ENCODE peak calls at places on chromosome 9, in six cellular contexts. Q, T, N, O, S and J are unnamed samples.

GRCh38 chr9:117779760-117780159 is 75.6 kb downstream of the TLR4 start:
- DNase-seq in Q (no peak), T (no peak), N (no peak), O (no peak), S (no peak), J (no peak)

GRCh38 chr9:119649205-119649604 is 280.0 kb upstream of the BRINP1 start:
- DNase-seq in Q (no peak), T (no peak), N (no peak), O (no peak), S (no peak), J (no peak)

GRCh38 chr9:76699966-76700365 is 64.3 kb upstream of the PCA3 start:
- DNase-seq in Q (no peak), T (no peak), N (no peak), O (peak; percentile 37), S (no peak), J (peak; percentile 84)

GRCh38 chr9:105969672-105970071 is 275.3 kb downstream of the TMEM38B start:
- DNase-seq in Q (no peak), T (no peak), N (no peak), O (no peak), S (no peak), J (no peak)

GRCh38 chr9:115192280-115192679 is 74.3 kb upstream of the TNC start:
- DNase-seq in Q (no peak), T (no peak), N (no peak), O (no peak), S (no peak), J (no peak)

GRCh38 chr9:35906923-35907699 is 1.1 kb downstream of the HRCT1 start:
- DNase-seq in Q (peak; percentile 85), T (no peak), N (peak; percentile 79), O (no peak), S (no peak), J (peak; percentile 85)

GRCh38 chr9:136533775-136534157 is 12.1 kb downstream of the NOTCH1 start:
- DNase-seq in Q (peak; percentile 65), T (no peak), N (no peak), O (no peak), S (no peak), J (peak; percentile 29)

GRCh38 chr9:105318729-105319513 is 74.5 kb downstream of the SLC44A1 start:
- DNase-seq in Q (no peak), T (no peak), N (no peak), O (no peak), S (no peak), J (no peak)

GRCh38 chr9:93944011-93944410 is 11.1 kb downstream of the BARX1 start:
- DNase-seq in Q (no peak), T (no peak), N (no peak), O (no peak), S (no peak), J (no peak)

GRCh38 chr9:136081826-136082495 is 13.1 kb downstream of the NACC2 start:
- DNase-seq in Q (no peak), T (no peak), N (no peak), O (no peak), S (no peak), J (no peak)

GRCh38 chr9:38062498-38063362 is 6.3 kb downstream of the SHB start:
- DNase-seq in Q (no peak), T (no peak), N (no peak), O (no peak), S (no peak), J (peak; percentile 78)

GRCh38 chr9:125447202-125447802 is 185.7 kb downstream of the GAPVD1 start:
- DNase-seq in Q (no peak), T (no peak), N (no peak), O (no peak), S (no peak), J (no peak)

GRCh38 chr9:94649100-94649855 is 10.0 kb upstream of the FBP1 start:
- DNase-seq in Q (peak; percentile 41), T (no peak), N (no peak), O (peak; percentile 70), S (no peak), J (peak; percentile 42)

GRCh38 chr9:115063058-115063850 is 54.7 kb downstream of the TNC start:
- DNase-seq in Q (no peak), T (no peak), N (no peak), O (peak; percentile 24), S (peak; percentile 5), J (peak; percentile 26)

GRCh38 chr9:108622467-108622866 is 233.3 kb downstream of the ACTL7B start:
- DNase-seq in Q (no peak), T (no peak), N (no peak), O (peak; percentile 73), S (no peak), J (peak; percentile 67)

GRCh38 chr9:110444911-110445310 is 107.2 kb upstream of the TXNDC8 start:
- DNase-seq in Q (no peak), T (no peak), N (no peak), O (peak; percentile 84), S (no peak), J (peak; percentile 81)

GRCh38 chr9:5579881-5580280 is 49.0 kb upstream of the RIC1 start:
- DNase-seq in Q (no peak), T (no peak), N (no peak), O (no peak), S (no peak), J (no peak)

GRCh38 chr9:21527579-21527978 is 45.5 kb upstream of the IFNE start:
- DNase-seq in Q (no peak), T (no peak), N (no peak), O (no peak), S (no peak), J (no peak)

GRCh38 chr9:4734150-4734549 is 6.9 kb downstream of the AK3 start:
- DNase-seq in Q (no peak), T (no peak), N (no peak), O (no peak), S (no peak), J (no peak)

GRCh38 chr9:6655036-6655435 is 9.5 kb upstream of the GLDC start:
- DNase-seq in Q (no peak), T (no peak), N (no peak), O (no peak), S (no peak), J (no peak)
- H3K4me3 ChIP-seq in Q (no peak overlapping the region), T (no peak overlapping the region), N (no peak overlapping the region), O (no peak overlapping the region), S (no peak overlapping the region), J (no peak overlapping the region)

GRCh38 chr9:128372784-128373183 is 1.6 kb downstream of the URM1 start:
- DNase-seq in Q (no peak), T (no peak), N (no peak), O (no peak), S (no peak), J (no peak)
- H3K4me3 ChIP-seq in Q (no peak overlapping the region), T (no peak overlapping the region), N (no peak overlapping the region), O (no peak overlapping the region), S (no peak overlapping the region), J (no peak overlapping the region)

GRCh38 chr9:98530806-98531386 is 177.8 kb downstream of the GABBR2 start:
- DNase-seq in Q (peak; percentile 27), T (no peak), N (no peak), O (no peak), S (no peak), J (no peak)
- H3K4me3 ChIP-seq in Q (no peak overlapping the region), T (no peak overlapping the region), N (no peak overlapping the region), O (no peak overlapping the region), S (no peak overlapping the region), J (no peak overlapping the region)

GRCh38 chr9:102740578-102740977 is 254.6 kb upstream of the CYLC2 start:
- DNase-seq in Q (no peak), T (no peak), N (no peak), O (no peak), S (no peak), J (no peak)
- H3K4me3 ChIP-seq in Q (no peak overlapping the region), T (no peak overlapping the region), N (no peak overlapping the region), O (no peak overlapping the region), S (no peak overlapping the region), J (no peak overlapping the region)

DNA sequence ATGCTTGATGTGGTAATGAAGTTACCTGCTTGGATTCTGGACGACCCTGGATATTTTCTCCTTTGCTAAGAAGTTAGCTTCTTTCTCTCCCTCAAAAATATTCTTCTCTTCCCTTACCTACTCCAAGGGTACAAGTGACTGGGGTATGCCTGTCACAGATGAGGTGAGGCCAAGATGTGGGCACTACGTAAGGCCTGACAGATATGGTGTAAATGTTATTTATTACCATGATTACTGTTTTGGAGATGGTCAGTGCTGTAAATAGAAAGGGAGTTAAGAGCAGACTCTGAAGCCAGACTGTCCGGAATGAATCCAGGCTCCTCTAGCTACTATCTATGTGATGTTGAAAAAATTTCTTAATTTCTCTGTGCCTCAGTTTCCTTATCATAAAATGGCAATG is 1.1 kb upstream of the KIAA1958 start:
- DNase-seq in Q (no peak), T (no peak), N (no peak), O (no peak), S (no peak), J (no peak)
- H3K4me3 ChIP-seq in Q (no peak overlapping the region), T (peak overlapping the region; percentile 95), N (no peak overlapping the region), O (no peak overlapping the region), S (peak overlapping the region; percentile 91), J (no peak overlapping the region)

GRCh38 chr9:130932220-130933069 is 6.6 kb downstream of the FIBCD1 start:
- DNase-seq in Q (peak; percentile 35), T (no peak), N (no peak), O (no peak), S (no peak), J (no peak)

GRCh38 chr9:130934702-130935659 is 4.1 kb downstream of the FIBCD1 start:
- DNase-seq in Q (no peak), T (no peak), N (no peak), O (no peak), S (no peak), J (no peak)

GRCh38 chr9:130931508-130932150 is 7.4 kb downstream of the FIBCD1 start:
- DNase-seq in Q (no peak), T (no peak), N (no peak), O (no peak), S (no peak), J (no peak)

GRCh38 chr9:130934246-130934645 is 4.8 kb downstream of the FIBCD1 start:
- DNase-seq in Q (no peak), T (no peak), N (no peak), O (no peak), S (no peak), J (no peak)

DNA sequence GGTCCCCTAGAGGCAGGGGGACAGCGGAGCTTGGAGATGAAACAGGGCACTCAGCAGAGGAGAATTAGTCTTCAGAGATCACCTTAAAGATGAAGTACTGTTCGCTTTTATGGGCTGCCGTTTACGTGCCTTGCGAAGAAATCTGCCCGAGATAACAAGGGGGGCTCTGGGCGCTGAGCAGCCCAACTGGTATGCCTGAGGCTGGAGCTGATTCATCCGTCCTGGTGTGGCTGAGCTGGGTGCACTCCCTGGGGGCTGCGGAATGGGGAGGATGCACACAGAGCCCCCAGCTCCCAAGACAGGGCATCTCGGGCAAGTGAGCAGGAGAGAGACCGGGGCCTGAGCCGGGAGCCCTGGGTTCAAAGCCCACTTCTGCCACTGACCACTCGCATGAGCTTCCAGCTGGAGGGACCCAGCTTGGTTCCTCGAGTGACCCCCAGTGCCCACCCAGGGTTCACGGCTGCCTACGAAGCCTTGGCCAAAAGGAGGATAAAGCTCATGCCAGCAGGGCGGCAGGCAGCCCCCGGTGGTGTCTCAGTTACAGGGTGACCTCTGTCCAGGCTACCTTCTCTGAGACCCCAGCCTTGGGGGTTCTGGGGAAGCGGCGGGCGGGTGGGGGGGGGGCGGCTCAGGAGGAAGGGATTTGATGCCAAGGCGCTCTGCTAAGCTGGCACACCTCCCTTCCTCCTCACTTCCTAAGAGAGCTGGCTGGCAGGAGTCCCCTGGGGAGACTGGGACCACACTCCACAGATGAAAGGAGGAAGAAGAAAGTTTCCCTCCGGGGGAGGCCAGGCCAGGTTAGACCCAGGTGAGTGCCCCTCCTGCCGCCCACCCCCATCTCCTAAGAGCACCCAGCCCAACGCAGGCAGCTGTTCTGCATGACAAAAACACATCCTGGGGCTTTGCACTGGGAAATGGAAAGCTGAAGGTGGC is 5.7 kb downstream of the FIBCD1 start:
- DNase-seq in Q (no peak), T (no peak), N (no peak), O (peak; percentile 28), S (no peak), J (peak; percentile 65)
- H3K4me3 ChIP-seq in Q (no peak overlapping the region), T (no peak overlapping the region), N (no peak overlapping the region), O (no peak overlapping the region), S (no peak overlapping the region), J (no peak overlapping the region)

GRCh38 chr9:134443169-134444039 is 117.1 kb downstream of the RXRA start:
- DNase-seq in Q (peak; percentile 90), T (peak; percentile 26), N (peak; percentile 88), O (peak; percentile 71), S (peak; percentile 38), J (peak; percentile 90)
- H3K4me3 ChIP-seq in Q (no peak overlapping the region), T (no peak overlapping the region), N (no peak overlapping the region), O (no peak overlapping the region), S (no peak overlapping the region), J (no peak overlapping the region)